ENCODE peak calls at places on chromosomes 13 and 19, in nine cellular contexts. Z is stimulated activated CD8-positive, alpha-beta memory T cell treated with anti-CD3 and anti-CD28 coated beads, Interleukin-4, amount 100 ng/mL, for 1 hour; S is heart right ventricle; R is ELR; N is NCI-H1694 treated with DMSO at 0.1 percent for 48 hours; W is OCI-LY7; K is left ventricle myocardium inferior; J is WTC11; B is AG08396. H is an unnamed sample.

GRCh38 chr13:43360911-43361605 is 337.7 kb downstream of the DNAJC15 start:
- DNase-seq in Z (no peak), S (no peak), R (peak; percentile 26), J (no peak), W (no peak), N (no peak), K (no peak), B (no peak), H (no peak)

GRCh38 chr19:53993448-53993847 is 2.0 kb downstream of the CACNG6 start:
- DNase-seq in B (no peak), S (no peak), Z (no peak), R (no peak), K (no peak), W (no peak), N (no peak), J (no peak), H (no peak)

GRCh38 chr19:16922949-16923348 is 34.1 kb downstream of the F2RL3 start:
- DNase-seq in J (no peak), B (no peak), Z (no peak), W (no peak), N (no peak), S (no peak), R (no peak), K (no peak), H (no peak)

GRCh38 chr19:40236026-40236355 is 9.5 kb upstream of the CCNP start:
- DNase-seq in K (no peak), Z (no peak), N (no peak), R (no peak), W (no peak), S (no peak), J (no peak), B (no peak), H (no peak)

GRCh38 chr13:24511019-24511823 is 1.4 kb downstream of the PARP4 start:
- DNase-seq in S (no peak), B (peak; percentile 72), W (peak; percentile 72), J (no peak), Z (peak; percentile 27), N (no peak), R (peak; percentile 97), K (no peak), H (no peak)

GRCh38 chr13:24041822-24042221 is 118.7 kb upstream of the SPATA13 start:
- DNase-seq in S (no peak), N (no peak), W (no peak), Z (no peak), J (no peak), K (no peak), B (no peak), R (no peak), H (no peak)

GRCh38 chr13:46637213-46637612 is 84.2 kb downstream of the LRCH1 start:
- DNase-seq in N (no peak), S (no peak), B (no peak), Z (no peak), K (no peak), R (no peak), W (no peak), J (no peak), H (no peak)

GRCh38 chr19:35135389-35135909 is 590 bp upstream of the LGI4 start:
- DNase-seq in W (peak; percentile 79), N (peak; percentile 66), B (peak; percentile 90), Z (no peak), J (peak; percentile 88), S (peak; percentile 85), R (peak; percentile 67), K (peak; percentile 84), H (peak; percentile 67)

GRCh38 chr19:16143399-16144215 is at the start of gene HSH2D:
- DNase-seq in B (no peak), R (peak; percentile 26), W (peak; percentile 97), K (peak; percentile 36), N (no peak), J (peak; percentile 73), Z (peak; percentile 44), S (peak; percentile 30), H (no peak)

GRCh38 chr19:14114854-14115253 is 2.7 kb downstream of the PRKACA start:
- DNase-seq in R (peak; percentile 39), B (peak; percentile 41), K (peak; percentile 67), S (peak; percentile 71), J (peak; percentile 77), Z (no peak), W (peak; percentile 57), N (no peak), H (peak; percentile 72)

GRCh38 chr13:63370101-63370500 is 1954.5 kb upstream of the PCDH20 start:
- DNase-seq in B (no peak), W (no peak), N (no peak), J (no peak), Z (no peak), R (no peak), S (no peak), K (no peak), H (no peak)

GRCh38 chr13:42847891-42848663 is 66.7 kb downstream of the FAM216B start:
- DNase-seq in K (no peak), Z (no peak), J (no peak), N (no peak), R (peak; percentile 19), W (no peak), B (no peak), S (no peak), H (no peak)

GRCh38 chr19:12833747-12834417 is 497 bp downstream of the RTBDN start:
- DNase-seq in S (peak; percentile 22), R (peak; percentile 43), B (peak; percentile 70), K (no peak), Z (no peak), N (no peak), J (peak; percentile 71), W (peak; percentile 58), H (no peak)

GRCh38 chr13:44068737-44069136 is 189.0 kb downstream of the LACC1 start:
- DNase-seq in J (no peak), N (no peak), R (peak; percentile 89), K (no peak), Z (no peak), B (peak; percentile 37), W (no peak), S (no peak), H (no peak)

GRCh38 chr13:94129490-94129894 is 350.0 kb downstream of the DCT start:
- DNase-seq in W (no peak), S (no peak), N (no peak), K (no peak), J (no peak), B (no peak), Z (no peak), R (no peak), H (no peak)

GRCh38 chr13:22060187-22060586 is 389.3 kb downstream of the FGF9 start:
- DNase-seq in R (no peak), J (no peak), W (no peak), N (no peak), K (no peak), S (no peak), B (no peak), Z (no peak), H (no peak)

GRCh38 chr13:45269204-45269603 is 68.4 kb upstream of the KCTD4 start:
- DNase-seq in B (no peak), S (no peak), W (no peak), J (no peak), N (no peak), R (peak; percentile 61), Z (no peak), K (no peak), H (no peak)

GRCh38 chr13:50549221-50549942 is 294.1 kb downstream of the DLEU7 start:
- DNase-seq in B (no peak), Z (no peak), W (no peak), J (no peak), R (no peak), K (no peak), N (no peak), S (no peak), H (no peak)

GRCh38 chr13:27997904-27998522 is 9.5 kb upstream of the URAD start:
- DNase-seq in K (peak; percentile 46), J (peak; percentile 76), R (peak; percentile 50), W (peak; percentile 66), Z (no peak), S (peak; percentile 31), B (no peak), N (peak; percentile 24), H (no peak)

GRCh38 chr13:31427151-31427867 is 227.5 kb downstream of the B3GLCT start:
- DNase-seq in R (no peak), Z (no peak), K (no peak), S (no peak), N (no peak), W (no peak), B (no peak), J (no peak), H (no peak)

GRCh38 chr13:37886879-37887278 is 17.3 kb upstream of the TRPC4 start:
- DNase-seq in N (no peak), Z (no peak), B (no peak), K (no peak), R (no peak), S (no peak), W (no peak), J (no peak), H (no peak)

GRCh38 chr13:42526276-42526675 is 47.7 kb upstream of the TNFSF11 start:
- DNase-seq in J (no peak), Z (no peak), N (no peak), K (no peak), W (no peak), B (no peak), R (no peak), S (no peak), H (no peak)

H was measured in gastrocnemius medialis.